ENCODE peak calls at places on chromosome 4, in ten cellular contexts. Q, O, S, K, G, T, W, Z, M and P are unnamed samples.

GRCh38 chr4:174522183-174523002 is at the start of gene HPGD:
- DNase-seq in S (peak), Q (no peak), W (no peak), G (no peak), Z (peak), M (peak), T (no peak), O (no peak), K (no peak), P (peak)

GRCh38 chr4:167475951-167476350 is 241.7 kb upstream of the SPOCK3 start:
- DNase-seq in Z (no peak), K (no peak), Q (no peak), S (no peak), M (no peak), T (no peak), W (no peak), G (no peak), O (no peak), P (no peak)

GRCh38 chr4:113125418-113125817 is 76.0 kb downstream of the ANK2 start:
- DNase-seq in M (no peak), Q (no peak), S (no peak), W (no peak), G (no peak), K (no peak), O (no peak), T (no peak), Z (no peak), P (no peak)

GRCh38 chr4:41448935-41449334 is 89.0 kb upstream of the LIMCH1 start:
- DNase-seq in G (no peak), K (no peak), S (no peak), Q (peak), Z (no peak), T (no peak), W (no peak), M (no peak), O (peak), P (no peak)

GRCh38 chr4:109730294-109731051 is 603 bp upstream of the PLA2G12A start:
- DNase-seq in Z (peak), M (peak), W (peak), T (peak), K (no peak), S (peak), G (peak), O (peak), Q (peak), P (no peak)

GRCh38 chr4:82694106-82694505 is 104.5 kb downstream of the SCD5 start:
- DNase-seq in Q (no peak), Z (no peak), S (no peak), G (no peak), T (peak), W (no peak), O (no peak), K (no peak), M (no peak), P (no peak)

GRCh38 chr4:11546391-11547160 is 117.9 kb upstream of the HS3ST1 start:
- DNase-seq in K (no peak), S (no peak), Q (no peak), O (no peak), M (no peak), W (no peak), G (no peak), Z (no peak), T (peak), P (no peak)

GRCh38 chr4:71004281-71004851 is 10.9 kb downstream of the DCK start:
- DNase-seq in W (no peak), G (no peak), Z (peak), S (no peak), Q (no peak), M (no peak), K (no peak), T (no peak), O (no peak), P (no peak)

GRCh38 chr4:181731900-181732299 is 511.3 kb upstream of the TENM3 start:
- DNase-seq in W (no peak), G (no peak), S (no peak), Q (no peak), O (no peak), K (no peak), M (no peak), Z (no peak), T (no peak), P (no peak)

GRCh38 chr4:10589808-10590207 is 94.8 kb downstream of the CLNK start:
- DNase-seq in Q (peak), O (peak), M (no peak), T (no peak), K (no peak), Z (no peak), W (no peak), G (no peak), S (peak), P (no peak)

GRCh38 chr4:51872283-51872997 is 29.5 kb downstream of the DCUN1D4 start:
- DNase-seq in M (no peak), G (no peak), Q (no peak), W (no peak), K (no peak), S (no peak), T (no peak), O (no peak), Z (no peak), P (no peak)

GRCh38 chr4:8427761-8428287 is 12.7 kb downstream of the ACOX3 start:
- DNase-seq in W (peak), G (no peak), M (no peak), S (peak), Z (no peak), T (peak), Q (peak), O (peak), K (no peak), P (peak)

GRCh38 chr4:22389240-22389871 is 126.5 kb downstream of the ADGRA3 start:
- DNase-seq in T (peak), S (no peak), Q (peak), W (no peak), M (peak), O (peak), G (peak), Z (no peak), K (peak), P (peak)

GRCh38 chr4:54382623-54383022 is 153.5 kb downstream of the PDGFRA start:
- DNase-seq in M (no peak), K (no peak), W (no peak), T (no peak), Z (no peak), G (no peak), Q (no peak), O (no peak), S (no peak), P (no peak)

GRCh38 chr4:54386270-54386669 is 157.2 kb downstream of the PDGFRA start:
- DNase-seq in Q (no peak), T (no peak), K (no peak), G (no peak), Z (no peak), W (no peak), M (no peak), O (no peak), S (no peak), P (no peak)

GRCh38 chr4:54386693-54387092 is 157.6 kb downstream of the PDGFRA start:
- DNase-seq in O (no peak), Z (no peak), M (no peak), T (no peak), Q (no peak), W (no peak), K (no peak), S (no peak), G (no peak), P (no peak)

GRCh38 chr4:54384152-54384551 is 155.1 kb downstream of the PDGFRA start:
- DNase-seq in O (no peak), Z (no peak), S (no peak), M (no peak), W (no peak), Q (no peak), K (no peak), T (no peak), G (no peak), P (no peak)

GRCh38 chr4:54384563-54384962 is 155.5 kb downstream of the PDGFRA start:
- DNase-seq in S (no peak), G (peak), W (no peak), Z (no peak), M (peak), O (peak), Q (peak), K (no peak), T (peak), P (no peak)
- TF ChIP-seq CTCF in S (no peak), G (peak), W (peak), Z (peak), M (no peak), O (peak), Q (peak), K (peak), T (peak), P (peak)

GRCh38 chr4:3207531-3208037 is 41.4 kb upstream of the MSANTD1 start:
- DNase-seq in Z (no peak), S (peak), W (no peak), M (no peak), Q (peak), T (peak), K (no peak), O (peak), G (peak), P (no peak)
- TF ChIP-seq CTCF in Z (no peak), S (no peak), W (no peak), M (no peak), Q (peak), T (peak), K (no peak), O (peak), G (peak), P (no peak)

GRCh38 chr4:122003335-122003734 is 51.5 kb upstream of the TRPC3 start:
- DNase-seq in W (no peak), G (no peak), O (peak), T (peak), Z (peak), S (no peak), Q (peak), M (no peak), K (no peak), P (peak)
- TF ChIP-seq CTCF in W (peak), G (peak), O (peak), T (peak), Z (peak), S (no peak), Q (peak), M (no peak), K (peak), P (no peak)

DNA sequence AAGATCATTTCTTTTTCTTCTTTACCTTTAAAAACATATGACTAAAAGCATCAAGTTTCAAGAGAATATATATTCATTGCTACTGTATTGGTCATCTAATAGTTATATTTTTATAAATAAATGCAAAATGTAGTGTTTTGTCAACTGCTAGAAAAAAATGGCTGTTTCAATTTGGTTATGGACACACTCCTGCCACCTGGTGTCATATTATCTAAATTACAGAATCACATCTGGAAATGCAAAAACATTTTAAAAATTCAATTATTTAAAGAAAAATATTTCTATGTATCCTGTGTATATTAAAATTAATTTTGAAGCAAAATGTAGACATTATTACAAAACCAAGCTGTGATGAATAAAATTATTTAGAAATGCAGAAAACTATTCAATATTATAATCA is 329.4 kb upstream of the PCDH18 start:
- DNase-seq in G (peak), Q (peak), T (peak), S (no peak), O (peak), Z (no peak), M (no peak), K (no peak), W (no peak), P (no peak)
- TF ChIP-seq CTCF in G (peak), Q (peak), T (peak), S (no peak), O (peak), Z (no peak), M (no peak), K (peak), W (peak), P (no peak)